ENCODE peak calls at places on chromosomes 16 and 17, in five cellular contexts. R is non-pigmented ciliary epithelial cell, U is EL, Z is memory B cell, Y is EH. K is an unnamed sample.

GRCh38 chr16:10957771-10958486 is 13.6 kb downstream of the CLEC16A start:
- DNase-seq in Z (no peak), U (peak), R (no peak), Y (peak), K (no peak)

GRCh38 chr16:11170696-11171447 is 85.1 kb downstream of the SOCS1 start:
- DNase-seq in Z (no peak), U (no peak), R (no peak), Y (no peak), K (no peak)

GRCh38 chr17:5485270-5486205 is at the start of gene DERL2:
- DNase-seq in Y (no peak), U (peak), Z (peak), R (no peak), K (no peak)

GRCh38 chr17:45314761-45315549 is 1.9 kb downstream of the MAP3K14 start:
- DNase-seq in Z (no peak), Y (peak), U (peak), R (no peak), K (no peak)

GRCh38 chr17:29111816-29112499 is 68.2 kb downstream of the MYO18A start:
- DNase-seq in Z (peak), U (peak), Y (peak), R (no peak), K (peak)

GRCh38 chr17:5530265-5530782 is 44.0 kb downstream of the MIS12 start:
- DNase-seq in Z (no peak), Y (no peak), U (no peak), R (no peak), K (no peak)

GRCh38 chr17:73283841-73284282 is 22.2 kb upstream of the CPSF4L start:
- DNase-seq in U (no peak), Z (no peak), Y (no peak), R (no peak), K (peak)

GRCh38 chr16:50627419-50627818 is 53.7 kb downstream of the SNX20 start:
- DNase-seq in Z (peak), Y (peak), R (no peak), U (peak), K (no peak)

GRCh38 chr16:90020838-90021382 is 1.7 kb upstream of the DBNDD1 start:
- DNase-seq in U (peak), Y (peak), Z (no peak), R (peak), K (no peak)

GRCh38 chr17:39863918-39864746 is at the start of gene IKZF3:
- DNase-seq in R (no peak), Z (peak), Y (peak), U (peak), K (peak)

GRCh38 chr17:55540414-55541091 is 29.3 kb upstream of the SMIM36 start:
- DNase-seq in Z (no peak), U (peak), R (no peak), Y (peak), K (no peak)

GRCh38 chr16:89575247-89576172 is at the start of gene CPNE7:
- DNase-seq in Y (no peak), U (no peak), R (no peak), Z (no peak), K (no peak)

GRCh38 chr17:21292867-21293845 is 8.6 kb downstream of the MAP2K3 start:
- DNase-seq in R (no peak), U (no peak), Y (no peak), Z (no peak), K (no peak)

GRCh38 chr17:73787721-73788051 is 143.4 kb upstream of the SDK2 start:
- DNase-seq in R (no peak), Y (no peak), U (no peak), Z (no peak), K (no peak)

GRCh38 chr16:48008011-48008410 is 147.8 kb downstream of the ABCC12 start:
- DNase-seq in Y (no peak), U (no peak), R (no peak), Z (no peak), K (no peak)

GRCh38 chr16:253833-254232 is 19.2 kb downstream of the FAM234A start:
- DNase-seq in R (no peak), U (no peak), Z (no peak), Y (no peak), K (no peak)

GRCh38 chr17:48460055-48460454 is 30.0 kb upstream of the SKAP1 start:
- DNase-seq in U (no peak), Z (no peak), R (no peak), Y (no peak), K (no peak)

GRCh38 chr17:50634915-50635719 is 436 bp downstream of the ABCC3 start:
- DNase-seq in Z (no peak), R (no peak), U (no peak), Y (no peak), K (peak)

GRCh38 chr16:13961099-13961811 is 41.3 kb downstream of the ERCC4 start:
- DNase-seq in Z (no peak), Y (peak), U (no peak), R (no peak), K (no peak)

GRCh38 chr16:69406780-69407331 is 17.6 kb upstream of the CYB5B start:
- DNase-seq in R (no peak), U (peak), Y (peak), Z (no peak), K (no peak)